ENCODE peak calls at places on chromosome 21, in seven cellular contexts. H is cardiac fibroblast, V is cardiac muscle cell, N is WTC11, E is psoas muscle, K is Peyer's patch, Z is coronary artery. D is an unnamed sample.

GRCh38 chr21:42833859-42834729 is 45.2 kb downstream of the WDR4 start:
- DNase-seq in N (no peak), K (no peak), H (no peak), Z (peak), V (no peak), E (no peak), D (no peak)

GRCh38 chr21:34874689-34875513 is 174.2 kb downstream of the RUNX1 start:
- DNase-seq in V (no peak), H (no peak), K (no peak), E (no peak), Z (no peak), N (no peak), D (no peak)

GRCh38 chr21:28908351-28908750 is 84.3 kb downstream of the LTN1 start:
- DNase-seq in E (no peak), V (no peak), N (no peak), Z (no peak), H (no peak), K (no peak), D (no peak)

GRCh38 chr21:41481191-41481590 is 26.8 kb downstream of the TMPRSS2 start:
- DNase-seq in E (no peak), H (no peak), N (no peak), K (peak), V (peak), Z (no peak), D (peak)

GRCh38 chr21:38170283-38170682 is 86.5 kb upstream of the KCNJ15 start:
- DNase-seq in H (peak), K (no peak), E (no peak), Z (no peak), V (peak), N (peak), D (peak)

GRCh38 chr21:33198346-33199135 is 31.2 kb upstream of the IFNAR2 start:
- DNase-seq in K (no peak), E (peak), H (peak), V (peak), N (no peak), Z (no peak), D (peak)

GRCh38 chr21:21714396-21714795 is 716.2 kb downstream of the NCAM2 start:
- DNase-seq in N (no peak), E (no peak), Z (no peak), V (peak), K (no peak), H (peak), D (peak)

GRCh38 chr21:35840197-35840799 is 220.0 kb downstream of the SETD4 start:
- DNase-seq in K (no peak), E (no peak), N (peak), Z (no peak), H (peak), V (peak), D (peak)

GRCh38 chr21:16509466-16509865 is 779.7 kb downstream of the USP25 start:
- DNase-seq in K (no peak), E (no peak), Z (no peak), N (no peak), V (peak), H (peak), D (no peak)

GRCh38 chr21:21664871-21665270 is 666.7 kb downstream of the NCAM2 start:
- DNase-seq in K (no peak), H (peak), E (no peak), N (no peak), Z (no peak), V (peak), D (peak)

GRCh38 chr21:29082416-29082815 is 9.0 kb upstream of the CCT8 start:
- DNase-seq in K (no peak), V (no peak), N (no peak), E (no peak), H (no peak), Z (no peak), D (no peak)

GRCh38 chr21:45788198-45788597 is 144.7 kb downstream of the PCBP3 start:
- DNase-seq in N (no peak), V (no peak), E (no peak), H (no peak), Z (no peak), K (no peak), D (no peak)

GRCh38 chr21:45786660-45787059 is 143.1 kb downstream of the PCBP3 start:
- DNase-seq in V (no peak), Z (no peak), H (no peak), K (no peak), N (no peak), E (no peak), D (no peak)

GRCh38 chr21:45787371-45787770 is 143.8 kb downstream of the PCBP3 start:
- DNase-seq in N (no peak), V (no peak), E (no peak), H (no peak), Z (no peak), K (no peak), D (no peak)

GRCh38 chr21:45790427-45790826 is 146.9 kb downstream of the PCBP3 start:
- DNase-seq in V (no peak), H (no peak), Z (no peak), K (no peak), E (no peak), N (no peak), D (no peak)

DNA sequence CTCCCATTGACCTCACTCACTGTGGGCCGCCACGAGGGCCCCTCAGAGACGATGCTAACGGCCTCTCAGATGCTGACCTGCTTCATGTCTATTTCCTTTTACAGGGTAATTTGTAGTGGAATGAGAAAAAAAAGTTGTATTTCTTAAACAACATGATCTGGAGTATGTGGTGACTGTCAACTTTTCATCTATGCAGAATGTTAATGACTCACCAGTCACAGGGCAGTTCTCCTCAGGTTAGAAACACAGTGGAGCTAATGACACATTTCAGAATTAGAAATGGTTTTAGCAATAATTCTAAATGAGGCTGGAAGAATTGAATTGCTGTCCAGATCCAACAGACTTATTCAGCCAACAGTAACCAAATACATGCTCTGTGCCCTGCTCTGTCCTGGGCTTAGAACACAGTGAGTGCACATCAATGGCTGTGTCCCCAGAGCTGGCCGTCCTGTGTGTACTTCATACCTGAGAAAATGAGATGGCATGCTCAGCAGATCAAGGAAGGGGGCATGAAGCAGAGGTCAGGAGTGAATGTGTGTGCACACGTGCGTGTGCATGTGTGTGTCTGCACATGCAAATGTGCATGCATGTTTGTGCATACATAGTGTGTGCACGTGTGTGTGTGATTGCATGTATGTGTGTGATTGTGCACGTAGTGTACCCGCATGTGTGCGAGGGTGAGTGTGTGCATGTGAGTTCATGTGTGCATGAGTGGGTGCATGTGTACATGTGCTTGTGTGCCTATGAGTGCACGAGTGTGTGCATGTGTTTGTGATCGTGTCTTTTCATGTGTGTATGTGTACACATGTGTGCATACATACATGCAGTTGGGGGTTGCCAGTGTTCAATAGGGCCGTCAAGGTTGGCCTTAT is 145.3 kb downstream of the PCBP3 start:
- DNase-seq in Z (no peak), H (no peak), N (no peak), E (no peak), K (no peak), V (no peak), D (no peak)
- TF ChIP-seq CTCF in Z (no peak), H (no peak), N (no peak), E (no peak), K (no peak), V (no peak), D (no peak)

DNA sequence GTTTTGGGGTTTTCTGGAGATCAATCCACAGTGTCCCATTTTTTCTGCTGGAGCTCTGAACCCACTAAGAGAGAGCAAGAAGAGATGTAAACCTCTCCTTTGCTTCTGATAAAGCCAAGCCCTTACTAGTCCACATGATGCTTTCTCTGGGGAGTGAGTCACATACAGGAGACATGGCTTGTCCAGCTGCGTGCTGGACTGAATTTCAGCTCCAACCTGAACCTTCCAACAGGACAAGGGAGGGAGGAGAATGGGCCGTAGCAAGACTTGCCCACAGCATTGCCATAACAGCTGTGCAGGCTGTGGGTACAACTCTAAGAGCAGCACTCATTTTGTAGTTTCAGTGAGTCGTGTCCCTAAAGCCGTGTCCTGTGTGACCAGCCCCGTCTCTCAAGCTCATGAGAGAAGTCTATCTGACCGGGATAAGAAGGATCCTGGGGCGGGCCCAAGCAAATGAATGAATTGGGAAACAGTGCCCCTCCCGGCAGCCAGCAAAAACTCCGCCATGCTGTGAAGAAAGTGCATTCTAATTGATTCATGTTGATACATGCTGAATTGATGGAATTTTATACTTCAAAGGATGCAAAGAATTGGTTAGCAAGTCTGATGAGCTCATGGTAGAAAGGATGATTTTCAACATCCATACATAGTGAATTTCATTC is 195.2 kb downstream of the GABPA start:
- DNase-seq in E (peak), V (peak), K (no peak), Z (no peak), N (no peak), H (peak), D (peak)
- TF ChIP-seq CTCF in E (no peak), V (peak), K (no peak), Z (no peak), N (no peak), H (peak), D (no peak)

DNA sequence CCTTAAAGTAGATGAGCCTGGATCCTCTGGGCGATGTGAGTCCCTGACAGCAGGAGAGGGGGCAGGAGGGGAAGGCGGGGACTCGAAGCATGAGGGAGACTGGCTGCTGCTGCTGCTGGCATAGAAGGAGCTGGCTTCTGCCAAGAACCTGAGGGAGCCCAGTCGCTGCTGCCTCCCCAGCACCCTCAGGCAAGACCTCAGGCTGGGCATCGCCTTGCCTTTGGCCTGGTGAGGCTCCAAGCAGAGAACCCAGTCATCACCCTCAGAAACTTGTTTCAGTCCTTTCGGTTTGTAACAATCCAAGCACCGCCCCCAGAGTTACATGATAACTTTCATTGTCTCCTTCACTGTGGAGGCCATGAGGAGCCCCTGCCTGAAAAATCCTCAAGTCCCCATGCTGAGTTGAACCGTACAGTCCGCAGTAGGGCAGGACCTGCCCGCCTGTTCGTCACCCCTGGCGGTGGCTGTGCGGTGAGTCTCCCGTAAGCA is 38.8 kb downstream of the POFUT2 start:
- DNase-seq in Z (peak), V (peak), K (no peak), H (peak), N (no peak), E (peak), D (peak)
- TF ChIP-seq CTCF in Z (no peak), V (no peak), K (no peak), H (peak), N (no peak), E (no peak), D (no peak)

DNA sequence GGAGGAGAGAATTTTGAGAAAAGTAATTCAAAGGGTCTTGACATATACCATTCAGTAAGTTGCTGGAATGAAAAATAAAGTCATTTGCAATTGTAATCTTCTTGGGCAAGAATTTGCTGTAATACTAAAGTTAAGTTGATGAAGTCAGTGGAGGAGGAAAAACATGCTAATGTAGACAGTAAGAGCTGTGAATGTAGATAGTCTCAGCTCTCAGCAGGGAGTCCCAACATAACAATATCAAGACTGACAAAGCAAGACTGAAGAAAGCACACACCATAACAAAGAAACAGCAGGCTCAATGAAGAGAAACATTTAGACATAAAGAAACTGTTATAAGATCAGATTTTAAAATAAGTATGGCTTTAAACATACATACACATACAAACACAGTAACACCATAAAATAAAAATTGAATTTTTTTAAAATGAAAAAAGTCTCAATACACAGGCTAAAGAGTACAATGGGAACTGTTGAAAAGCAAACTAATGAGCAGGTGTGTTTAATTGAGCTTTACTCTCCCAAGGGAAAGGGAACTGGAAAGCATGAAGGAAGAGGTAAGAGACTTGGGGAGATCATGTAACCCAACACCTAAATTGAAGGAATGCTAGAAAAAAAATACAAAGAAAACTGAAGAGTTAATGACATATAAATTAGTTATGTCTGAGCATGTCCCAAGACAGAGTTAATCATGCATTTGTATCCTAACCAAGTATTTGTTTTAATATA is 336.3 kb upstream of the NCAM2 start:
- DNase-seq in N (no peak), V (no peak), H (no peak), K (no peak), E (no peak), Z (no peak), D (no peak)
- TF ChIP-seq CTCF in N (no peak), V (no peak), H (no peak), K (no peak), E (no peak), Z (no peak), D (no peak)

GRCh38 chr21:46097826-46098286 is at the start of gene COL6A2:
- DNase-seq in N (peak), E (peak), H (peak), Z (peak), V (peak), K (peak), D (peak)
- TF ChIP-seq CTCF in N (no peak), E (peak), H (no peak), Z (peak), V (peak), K (no peak), D (no peak)

DNA sequence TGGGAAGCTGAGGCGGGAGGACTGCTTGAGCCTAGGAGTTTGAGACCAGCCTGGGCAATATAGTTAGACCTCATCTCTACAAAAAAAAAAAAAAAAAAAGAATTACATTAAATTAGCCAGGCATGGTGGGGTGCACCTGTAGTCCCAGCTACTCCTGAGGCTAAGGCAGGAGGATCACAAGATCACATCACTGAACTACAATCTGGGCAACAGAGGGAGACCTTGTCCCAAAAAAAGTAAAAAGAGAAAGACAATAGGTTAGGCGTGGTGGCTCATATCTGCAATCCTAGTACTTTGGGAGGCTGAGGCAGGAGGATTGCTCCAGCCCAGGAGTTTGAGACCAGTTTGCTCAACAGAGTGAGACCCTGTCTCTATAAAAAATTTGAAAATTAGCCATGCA is 130.3 kb downstream of the TIAM1 start:
- DNase-seq in E (no peak), H (no peak), V (no peak), N (no peak), Z (no peak), K (no peak), D (peak)
- TF ChIP-seq CTCF in E (no peak), H (no peak), V (no peak), N (no peak), Z (no peak), K (no peak), D (peak)

GRCh38 chr21:46115441-46116188 is 17.7 kb downstream of the COL6A2 start:
- DNase-seq in E (peak), H (no peak), Z (peak), V (no peak), N (peak), K (peak), D (no peak)
- TF ChIP-seq CTCF in E (no peak), H (no peak), Z (no peak), V (no peak), N (no peak), K (no peak), D (no peak)

DNA sequence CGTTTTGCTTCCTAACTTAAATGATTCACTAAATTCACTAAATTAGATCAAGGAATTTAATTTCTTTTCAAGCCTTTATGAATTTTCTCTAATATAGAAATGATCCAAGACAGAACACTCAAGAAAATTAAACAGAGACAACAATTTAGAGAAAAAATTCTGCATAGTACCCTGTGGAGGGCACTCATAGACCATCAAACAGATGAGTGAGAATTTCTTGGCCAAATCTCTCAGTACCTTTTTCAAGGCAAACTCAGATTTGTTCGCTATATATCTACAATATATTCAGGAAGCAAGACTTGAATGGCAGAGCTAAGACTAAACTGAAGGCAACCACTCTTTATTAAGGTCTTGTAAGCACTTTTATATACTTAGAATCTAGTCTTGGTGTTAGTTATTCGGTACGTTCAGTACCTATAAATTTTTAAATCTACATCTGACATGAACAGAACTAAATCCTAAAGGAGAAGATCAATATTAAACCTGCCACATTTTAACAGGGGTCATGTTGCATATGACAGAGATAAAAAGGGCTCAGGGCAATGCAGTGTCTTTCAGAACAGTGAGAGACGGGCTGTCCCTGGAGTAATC is 118.7 kb upstream of the TMPRSS15 start:
- DNase-seq in V (no peak), Z (no peak), H (no peak), N (no peak), E (no peak), K (no peak), D (peak)
- TF ChIP-seq CTCF in V (no peak), Z (no peak), H (no peak), N (no peak), E (no peak), K (peak), D (no peak)

D was measured in fibroblast of pulmonary artery.